ENCODE peak calls at places on chromosomes 11 and 22, in nine cellular contexts. P is heart left ventricle, Y is left lung, W is body of pancreas, Q is transverse colon, X is fibroblast of lung, A is SK-N-SH, D is thoracic aorta, S is tibial artery. N is an unnamed sample. For H3K9me3, the result is how much of the 10 kb centered on the place peaks cover.

GRCh38 chr11:117923773-117924172 is 5.4 kb downstream of the TMPRSS13 start:
- DNase-seq in S (no peak), Q (no peak), Y (no peak), D (no peak), A (no peak), X (no peak), P (no peak), W (no peak), N (no peak)

GRCh38 chr22:26568207-26568706 is 21.7 kb downstream of the TPST2 start:
- DNase-seq in A (no peak), Y (no peak), S (no peak), X (peak), D (no peak), W (no peak), Q (no peak), P (no peak), N (no peak)

GRCh38 chr11:118929496-118930151 is 3.9 kb upstream of the BCL9L start:
- DNase-seq in Y (peak), Q (peak), D (peak), W (peak), X (peak), P (peak), S (peak), A (peak), N (peak)

GRCh38 chr11:76635991-76636520 is 34.5 kb downstream of the LRRC32 start:
- DNase-seq in D (no peak), Q (no peak), X (no peak), Y (no peak), P (no peak), A (no peak), S (no peak), W (no peak), N (no peak)

GRCh38 chr11:110086892-110087309 is 6.3 kb upstream of the ZC3H12C start:
- DNase-seq in D (no peak), Y (peak), S (peak), A (no peak), W (no peak), P (no peak), Q (peak), X (peak), N (no peak)

GRCh38 chr11:119450590-119450989 is 27.6 kb upstream of the THY1 start:
- DNase-seq in X (peak), A (no peak), D (no peak), W (no peak), Y (no peak), Q (no peak), P (no peak), S (no peak), N (no peak)

GRCh38 chr22:18955696-18956095 is 19.6 kb upstream of the PRODH start:
- DNase-seq in Y (peak), P (no peak), S (no peak), D (no peak), W (no peak), X (no peak), A (no peak), Q (no peak), N (no peak)

GRCh38 chr22:42763965-42764480 is 43.4 kb upstream of the A4GALT start:
- DNase-seq in W (no peak), X (no peak), P (no peak), Y (no peak), D (no peak), Q (no peak), A (no peak), S (no peak), N (no peak)

GRCh38 chr11:75582461-75582934 is 20.4 kb downstream of the SERPINH1 start:
- DNase-seq in Y (no peak), X (no peak), P (no peak), A (no peak), W (no peak), S (no peak), Q (no peak), D (no peak), N (no peak)

GRCh38 chr11:119728226-119728626 is 774 bp downstream of the NECTIN1 start:
- DNase-seq in P (no peak), Y (no peak), D (no peak), S (no peak), X (no peak), A (no peak), Q (peak), W (peak), N (no peak)

GRCh38 chr22:19450363-19451175 is 3.1 kb upstream of the C22orf39 start:
- DNase-seq in W (no peak), A (no peak), P (no peak), S (no peak), X (no peak), Y (no peak), D (no peak), Q (no peak), N (no peak)

GRCh38 chr11:65468874-65469333 is 29.9 kb upstream of the MALAT1 start:
- DNase-seq in Q (peak), D (no peak), Y (peak), S (peak), P (peak), A (peak), W (peak), X (peak), N (peak)

GRCh38 chr22:27312567-27313507 is 488.7 kb downstream of the MN1 start:
- DNase-seq in Y (no peak), S (no peak), W (no peak), P (no peak), Q (no peak), A (no peak), X (no peak), D (no peak), N (no peak)

GRCh38 chr11:109590782-109591181 is 168.8 kb downstream of the C11orf87 start:
- DNase-seq in Q (no peak), Y (no peak), W (peak), X (peak), D (no peak), P (no peak), A (no peak), S (no peak), N (no peak)

GRCh38 chr11:73087730-73088129 is 54.4 kb downstream of the FCHSD2 start:
- DNase-seq in D (no peak), A (no peak), S (no peak), Y (no peak), P (no peak), Q (no peak), W (no peak), X (peak), N (no peak)

GRCh38 chr11:44199816-44200215 is 104.3 kb downstream of the EXT2 start:
- DNase-seq in S (no peak), D (no peak), Q (no peak), A (no peak), X (peak), Y (no peak), W (no peak), P (no peak), N (no peak)

GRCh38 chr11:59523541-59523940 is 12.2 kb downstream of the OR4D9 start:
- DNase-seq in Q (no peak), W (no peak), Y (no peak), D (no peak), S (no peak), X (no peak), A (no peak), P (no peak), N (no peak)

GRCh38 chr11:62909107-62909894 is 11.9 kb downstream of the CHRM1 start:
- DNase-seq in A (peak), S (peak), D (no peak), Y (peak), Q (peak), W (peak), P (peak), X (peak), N (peak)

GRCh38 chr11:87425943-87426342 is 388.2 kb downstream of the TMEM135 start:
- DNase-seq in A (no peak), X (peak), S (no peak), Q (no peak), W (no peak), P (no peak), D (no peak), Y (no peak), N (no peak)

GRCh38 chr22:27581688-27582087 is 219.9 kb downstream of the MN1 start:
- DNase-seq in D (peak), W (peak), X (no peak), S (peak), Q (peak), P (peak), A (no peak), Y (peak), N (peak)

GRCh38 chr22:50525104-50525958 is at the start of gene SCO2:
- DNase-seq in Q (peak), W (peak), X (peak), D (peak), S (peak), Y (peak), P (peak), A (peak), N (peak)

GRCh38 chr11:62061356-62062222 is 62.2 kb upstream of the INCENP start:
- DNase-seq in W (peak), D (no peak), Q (no peak), X (no peak), A (no peak), P (no peak), Y (no peak), S (no peak), N (no peak)

GRCh38 chr11:66429983-66430602 is 8.6 kb downstream of the MRPL11 start:
- DNase-seq in D (peak), Y (peak), W (peak), Q (peak), X (peak), P (peak), A (peak), S (peak), N (peak)

GRCh38 chr22:41770715-41771452 is 29.6 kb upstream of the CCDC134 start:
- DNase-seq in D (no peak), W (no peak), S (no peak), P (no peak), Q (no peak), X (no peak), A (no peak), Y (no peak), N (no peak)

GRCh38 chr22:44399196-44399837 is 86.6 kb upstream of the SHISAL1 start:
- DNase-seq in W (peak), X (no peak), A (no peak), Q (peak), S (peak), Y (no peak), P (peak), D (no peak), N (no peak)

GRCh38 chr11:86152006-86152862 is 83.3 kb upstream of the PICALM start:
- DNase-seq in A (no peak), Y (no peak), D (no peak), S (no peak), Q (no peak), W (peak), X (peak), P (no peak), N (no peak)

GRCh38 chr11:128938156-128938885 is 4.3 kb downstream of the TP53AIP1 start:
- DNase-seq in Q (no peak), A (no peak), W (no peak), X (no peak), D (no peak), Y (no peak), P (no peak), S (no peak), N (no peak)

GRCh38 chr11:63939351-63939920 is 634 bp downstream of the NAA40 start:
- DNase-seq in W (peak), Q (peak), X (no peak), D (no peak), A (no peak), S (no peak), P (no peak), Y (no peak), N (no peak)

GRCh38 chr11:112268406-112268805 is 7.7 kb upstream of the PLET1 start:
- DNase-seq in S (no peak), X (peak), A (no peak), D (no peak), Q (no peak), Y (no peak), P (no peak), W (no peak), N (no peak)

GRCh38 chr11:120601566-120601965 is 90.0 kb downstream of the GRIK4 start:
- DNase-seq in D (no peak), Q (no peak), S (no peak), W (no peak), A (no peak), Y (no peak), P (no peak), X (peak), N (no peak)

GRCh38 chr22:35152316-35152715 is 86.4 kb downstream of the ISX start:
- DNase-seq in W (no peak), D (no peak), Y (no peak), X (no peak), P (no peak), S (no peak), Q (no peak), A (no peak), N (no peak)

GRCh38 chr22:39508393-39508792 is 6.3 kb downstream of the MIEF1 start:
- DNase-seq in Q (no peak), S (no peak), D (no peak), X (no peak), W (no peak), P (no peak), A (no peak), Y (no peak), N (no peak)

GRCh38 chr22:37052386-37053309 is 1.1 kb downstream of the KCTD17 start:
- DNase-seq in X (no peak), Q (no peak), D (no peak), W (no peak), A (no peak), Y (no peak), S (no peak), P (no peak), N (no peak)

GRCh38 chr22:37054078-37054440 is 2.5 kb downstream of the KCTD17 start:
- DNase-seq in P (no peak), Q (no peak), S (no peak), Y (no peak), D (no peak), W (no peak), A (no peak), X (no peak), N (no peak)

GRCh38 chr22:37053310-37054077 is 2.0 kb downstream of the KCTD17 start:
- DNase-seq in Q (no peak), A (no peak), P (peak), D (no peak), Y (no peak), S (no peak), X (no peak), W (no peak), N (peak)

GRCh38 chr22:37056246-37056645 is 4.7 kb downstream of the KCTD17 start:
- DNase-seq in Q (no peak), P (no peak), Y (no peak), A (no peak), X (no peak), D (no peak), W (no peak), S (no peak), N (no peak)

DNA sequence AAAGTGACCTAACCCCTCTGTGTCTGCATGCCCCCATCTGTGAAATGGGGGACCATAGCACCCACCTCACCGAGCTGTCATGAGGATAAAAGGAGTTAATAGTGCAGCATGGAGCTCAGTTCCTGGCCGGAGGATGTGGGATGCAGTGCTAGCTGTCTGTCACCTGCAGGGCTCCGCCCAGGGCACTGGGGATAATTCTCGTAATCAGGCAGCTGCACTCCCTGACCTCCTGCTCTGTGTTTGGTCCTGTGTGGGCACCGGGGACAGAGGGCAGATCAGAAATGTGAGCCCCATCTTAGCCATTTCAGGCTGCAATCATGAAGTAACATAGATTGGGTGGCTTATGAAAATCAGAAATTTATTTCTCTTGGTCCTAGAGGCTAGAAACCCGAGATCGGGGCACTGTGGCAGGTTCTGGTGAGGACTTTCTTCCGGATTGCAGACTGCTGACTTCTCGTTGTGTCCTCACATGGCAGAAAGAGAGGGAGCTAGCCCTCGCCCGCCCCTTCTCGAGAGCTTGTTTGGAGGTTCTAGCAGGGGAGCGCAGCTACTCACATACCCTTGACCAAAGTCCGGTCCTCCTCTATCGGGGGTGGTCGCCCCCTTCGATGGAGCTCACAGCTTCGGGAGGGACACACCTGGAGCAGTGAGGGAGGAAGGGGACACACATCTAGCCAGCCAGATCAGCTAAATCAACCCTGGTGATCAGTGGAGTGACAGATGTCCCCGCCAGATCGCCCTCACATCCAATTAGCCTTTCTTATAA is 3.2 kb downstream of the KCTD17 start:
- DNase-seq in X (no peak), A (no peak), W (no peak), Q (no peak), P (no peak), Y (no peak), D (no peak), S (no peak), N (no peak)
- H3K27ac ChIP-seq in X (no peak), A (no peak), W (no peak), Q (peak), P (no peak), Y (no peak), D (no peak), S (no peak), N (no peak)

GRCh38 chr11:134725939-134726639 is 314.0 kb upstream of the B3GAT1 start:
- DNase-seq in D (no peak), Y (no peak), S (no peak), W (peak), Q (peak), A (peak), P (no peak), X (no peak), N (no peak)
- TF ChIP-seq CTCF in D (no peak), Y (no peak), S (no peak), W (peak), Q (no peak), A (no peak), P (no peak), X (no peak), N (no peak)

GRCh38 chr22:48736593-48737460 is 1090.8 kb downstream of the BRD1 start:
- DNase-seq in S (no peak), Y (no peak), W (no peak), Q (no peak), P (no peak), A (no peak), X (no peak), D (no peak), N (no peak)
- H3K9me3 ChIP-seq in S (under half), Y (under half), W (under half), Q (under half), P (under half), A (under half), X (under half), D (under half), N (under half)

GRCh38 chr22:45617948-45618347 is 53.7 kb upstream of the ATXN10 start:
- DNase-seq in D (no peak), X (no peak), Q (no peak), A (no peak), Y (no peak), P (no peak), W (no peak), S (no peak), N (no peak)
- H3K27ac ChIP-seq in D (no peak), X (no peak), Q (no peak), A (no peak), Y (no peak), P (no peak), W (no peak), S (no peak), N (no peak)

GRCh38 chr11:1706634-1707400 is 9.8 kb downstream of the KRTAP5-6 start:
- DNase-seq in P (no peak), W (peak), Y (no peak), S (no peak), Q (no peak), D (no peak), A (no peak), X (no peak), N (peak)
- TF ChIP-seq CTCF in P (no peak), W (peak), Y (no peak), S (peak), Q (no peak), D (no peak), A (no peak), X (no peak), N (peak)

DNA sequence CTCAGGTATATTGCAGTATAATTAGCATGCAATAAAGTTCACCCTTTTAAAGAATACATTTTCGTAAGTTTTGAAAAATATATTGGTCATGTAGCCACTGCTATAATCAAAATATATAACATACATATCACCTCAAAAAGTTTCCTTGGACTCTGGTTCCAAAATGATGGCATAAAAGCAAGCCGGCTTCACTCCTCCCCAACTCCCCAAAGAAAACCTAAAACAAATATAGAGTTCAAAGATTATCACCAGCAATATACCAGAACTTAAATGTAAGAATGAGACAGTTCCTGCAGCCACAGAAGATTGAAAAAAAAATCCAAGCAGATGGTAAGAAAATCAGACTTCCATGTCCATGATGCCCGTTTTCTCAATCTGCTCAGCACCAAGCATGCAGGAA is 104.3 kb downstream of the APIP start:
- DNase-seq in Y (no peak), Q (no peak), D (no peak), A (no peak), S (no peak), W (no peak), P (no peak), X (no peak), N (no peak)
- H3K9me3 ChIP-seq in Y (under half), Q (under half), D (under half), A (under half), S (under half), W (under half), P (under half), X (under half), N (under half)